ENCODE peak calls at places on chromosomes 16 and 17, in seven cellular contexts. K is WTC11, F is stomach, V is spleen, O is neural crest cell, Q is body of pancreas, Y is nephron progenitor cell. D is an unnamed sample.

GRCh38 chr17:72502940-72503341 is 382.1 kb downstream of the SOX9 start:
- DNase-seq in K (no peak), F (no peak), V (no peak), O (no peak), Q (no peak), Y (no peak), D (no peak)

GRCh38 chr17:57440522-57441269 is 184.4 kb downstream of the MSI2 start:
- DNase-seq in K (peak), F (peak), V (peak), O (peak), Q (peak), Y (peak), D (peak)

GRCh38 chr17:3636908-3637373 is 381 bp downstream of the CTNS start:
- DNase-seq in K (peak), F (no peak), V (no peak), O (no peak), Q (no peak), Y (no peak), D (no peak)

GRCh38 chr16:86882586-86883280 is 304.4 kb downstream of the FOXL1 start:
- DNase-seq in K (no peak), F (no peak), V (peak), O (no peak), Q (peak), Y (no peak), D (no peak)

GRCh38 chr17:35291802-35292201 is 48.9 kb downstream of the SLFN5 start:
- DNase-seq in K (no peak), F (no peak), V (no peak), O (no peak), Q (no peak), Y (no peak), D (no peak)

GRCh38 chr16:1494129-1494640 is 1.0 kb downstream of the TELO2 start:
- DNase-seq in K (peak), F (peak), V (peak), O (no peak), Q (peak), Y (peak), D (peak)

GRCh38 chr16:65833171-65833871 is 533.2 kb upstream of the CDH5 start:
- DNase-seq in K (no peak), F (no peak), V (no peak), O (no peak), Q (no peak), Y (no peak), D (no peak)

GRCh38 chr17:64270885-64271284 is 7.8 kb upstream of the TEX2 start:
- DNase-seq in K (no peak), F (no peak), V (no peak), O (no peak), Q (no peak), Y (no peak), D (no peak)

GRCh38 chr16:67470314-67470713 is 10.6 kb downstream of the ATP6V0D1 start:
- DNase-seq in K (no peak), F (peak), V (peak), O (no peak), Q (peak), Y (no peak), D (peak)

GRCh38 chr17:73650147-73650546 is 5.9 kb upstream of the SDK2 start:
- DNase-seq in K (peak), F (no peak), V (no peak), O (no peak), Q (no peak), Y (no peak), D (no peak)

GRCh38 chr17:3982541-3983017 is 18.3 kb upstream of the ATP2A3 start:
- DNase-seq in K (no peak), F (no peak), V (no peak), O (no peak), Q (no peak), Y (no peak), D (no peak)

GRCh38 chr16:27665881-27666280 is 115.9 kb downstream of the KATNIP start:
- DNase-seq in K (no peak), F (no peak), V (no peak), O (no peak), Q (no peak), Y (no peak), D (no peak)

GRCh38 chr17:37220609-37220953 is 155.2 kb upstream of the C17orf78 start:
- DNase-seq in K (peak), F (no peak), V (no peak), O (no peak), Q (no peak), Y (peak), D (no peak)

GRCh38 chr17:7703584-7704574 is 1.1 kb upstream of the EFNB3 start:
- DNase-seq in K (peak), F (peak), V (peak), O (no peak), Q (peak), Y (peak), D (no peak)

GRCh38 chr17:7110617-7111306 is 3.9 kb downstream of the ASGR2 start:
- DNase-seq in K (no peak), F (no peak), V (no peak), O (no peak), Q (no peak), Y (no peak), D (no peak)

GRCh38 chr16:25367773-25368172 is 110.1 kb upstream of the ZKSCAN2 start:
- DNase-seq in K (no peak), F (no peak), V (no peak), O (no peak), Q (no peak), Y (no peak), D (no peak)

GRCh38 chr17:76573096-76573495 is 12.6 kb downstream of the ST6GALNAC2 start:
- DNase-seq in K (no peak), F (no peak), V (no peak), O (no peak), Q (no peak), Y (no peak), D (no peak)

GRCh38 chr16:50699345-50700159 is 6.1 kb downstream of the NOD2 start:
- DNase-seq in K (no peak), F (no peak), V (peak), O (no peak), Q (no peak), Y (no peak), D (no peak)

GRCh38 chr16:65666132-65666869 is 544.4 kb upstream of the CDH11 start:
- DNase-seq in K (no peak), F (no peak), V (no peak), O (no peak), Q (no peak), Y (no peak), D (peak)

GRCh38 chr17:56595831-56596740 is 2.6 kb downstream of the NOG start:
- DNase-seq in K (peak), F (no peak), V (no peak), O (peak), Q (no peak), Y (peak), D (no peak)

DNA sequence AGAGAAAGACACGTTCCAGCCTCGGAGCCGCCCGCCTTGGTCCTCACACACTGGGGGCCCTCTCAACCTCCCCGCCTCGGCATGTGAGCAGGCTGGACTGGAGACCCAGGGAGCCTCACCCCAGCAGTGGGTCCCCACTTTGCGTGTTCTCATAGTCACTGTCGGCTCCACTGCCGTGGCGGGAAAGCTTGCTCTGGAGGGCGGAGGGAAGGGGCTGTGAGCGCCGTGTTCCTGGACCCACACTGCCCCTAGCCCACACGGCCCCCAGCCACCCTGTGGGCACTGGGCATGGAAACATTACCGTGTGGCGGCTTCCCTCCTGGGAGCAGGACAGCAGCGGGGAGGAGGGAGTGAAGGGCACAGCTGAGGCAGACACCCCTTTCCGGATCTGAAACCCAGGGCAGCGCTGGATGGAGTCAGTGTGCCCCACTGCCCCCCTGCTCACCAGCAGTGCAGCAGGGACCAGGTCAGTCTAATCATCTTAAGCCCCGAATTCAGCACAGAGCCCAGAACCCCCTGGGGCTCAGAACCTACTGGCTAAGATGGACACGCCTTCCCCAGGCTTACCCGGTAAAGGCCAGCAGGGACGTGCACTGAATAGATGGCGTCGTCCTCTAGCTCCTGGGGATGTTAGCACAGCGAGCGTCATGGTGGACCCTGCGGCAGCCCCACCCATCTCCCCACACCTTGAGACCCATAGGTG is 7.2 kb downstream of the TP53I13 start:
- DNase-seq in K (no peak), F (no peak), V (peak), O (no peak), Q (peak), Y (peak), D (no peak)
- TF ChIP-seq CTCF in K (no peak), F (no peak), V (no peak), O (no peak), Q (no peak), Y (no peak), D (no peak)

GRCh38 chr17:67600408-67600807 is 117.3 kb upstream of the NOL11 start:
- DNase-seq in K (no peak), F (no peak), V (no peak), O (no peak), Q (no peak), Y (no peak), D (no peak)

GRCh38 chr17:67605259-67605912 is 112.3 kb upstream of the NOL11 start:
- DNase-seq in K (no peak), F (peak), V (no peak), O (no peak), Q (peak), Y (no peak), D (no peak)

GRCh38 chr17:67602439-67602838 is 115.3 kb upstream of the NOL11 start:
- DNase-seq in K (no peak), F (no peak), V (peak), O (no peak), Q (no peak), Y (peak), D (no peak)

GRCh38 chr17:67601897-67602296 is 115.8 kb upstream of the NOL11 start:
- DNase-seq in K (no peak), F (no peak), V (peak), O (no peak), Q (no peak), Y (no peak), D (no peak)

DNA sequence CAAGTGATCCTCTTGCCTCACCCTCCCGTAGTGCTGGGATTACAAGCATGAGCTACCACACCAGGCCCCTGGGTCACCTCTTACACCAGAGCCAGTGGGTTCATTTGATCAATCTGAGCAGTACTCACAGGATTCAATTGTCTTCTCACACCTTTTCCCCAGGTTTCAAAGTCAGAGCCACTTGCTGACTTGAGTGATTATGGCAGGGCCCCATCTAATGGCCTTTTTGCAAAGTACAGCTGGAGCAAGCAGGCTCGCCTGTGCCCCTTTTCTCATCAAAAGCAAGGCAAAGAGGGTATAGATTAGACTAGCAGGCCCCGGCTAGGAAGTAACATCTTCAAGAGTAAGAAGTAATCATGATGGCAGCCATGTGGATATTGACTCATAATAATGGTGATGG is 114.8 kb upstream of the NOL11 start:
- DNase-seq in K (peak), F (peak), V (peak), O (no peak), Q (peak), Y (no peak), D (no peak)
- TF ChIP-seq CTCF in K (peak), F (peak), V (no peak), O (peak), Q (peak), Y (peak), D (no peak)

GRCh38 chr17:17568772-17569195 is 22.7 kb downstream of the PEMT start:
- DNase-seq in K (peak), F (peak), V (peak), O (peak), Q (peak), Y (peak), D (peak)

GRCh38 chr17:17570798-17571716 is 20.5 kb downstream of the PEMT start:
- DNase-seq in K (no peak), F (peak), V (no peak), O (no peak), Q (peak), Y (no peak), D (no peak)

GRCh38 chr17:17569691-17570090 is 21.8 kb downstream of the PEMT start:
- DNase-seq in K (no peak), F (no peak), V (no peak), O (no peak), Q (peak), Y (no peak), D (no peak)

GRCh38 chr17:17572010-17572785 is 19.3 kb downstream of the PEMT start:
- DNase-seq in K (no peak), F (no peak), V (no peak), O (no peak), Q (no peak), Y (no peak), D (no peak)

GRCh38 chr17:17570207-17570797 is 21.2 kb downstream of the PEMT start:
- DNase-seq in K (peak), F (peak), V (no peak), O (no peak), Q (peak), Y (peak), D (peak)
- TF ChIP-seq CTCF in K (no peak), F (peak), V (peak), O (peak), Q (peak), Y (peak), D (peak)

DNA sequence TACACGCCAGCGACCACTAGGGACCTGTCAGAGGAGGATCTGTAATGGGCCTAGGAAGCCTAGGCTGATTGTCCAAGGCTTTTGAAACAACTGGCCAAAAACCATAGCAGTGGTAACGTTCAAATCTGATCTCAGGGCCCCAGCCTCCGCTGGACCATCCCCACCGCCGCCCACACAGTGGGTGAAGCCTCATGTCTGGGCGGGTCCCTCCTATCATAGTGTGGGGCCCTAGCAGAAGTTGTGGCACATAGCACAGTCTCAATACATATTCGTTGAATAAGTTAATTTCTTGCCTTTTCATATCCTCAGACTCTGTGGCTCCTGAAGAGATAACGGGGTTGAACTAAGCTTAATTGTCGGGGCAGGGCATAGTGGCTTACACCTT is 818 bp downstream of the DPH1 start:
- DNase-seq in K (peak), F (no peak), V (no peak), O (no peak), Q (no peak), Y (peak), D (no peak)
- TF ChIP-seq CTCF in K (no peak), F (no peak), V (peak), O (peak), Q (peak), Y (peak), D (no peak)